ENCODE peak calls at places on chromosome 18, in ten cellular contexts. K, C, M, H, X, Q, U, E, A and P are unnamed samples.

GRCh38 chr18:77004555-77005380 is 127.8 kb downstream of the MBP start:
- DNase-seq in K (no peak), C (no peak), M (no peak), H (peak; percentile 88), X (no peak), Q (no peak), U (no peak), E (peak; percentile 80), A (no peak), P (no peak)

GRCh38 chr18:34990571-34990970 is 50.6 kb upstream of the MAPRE2 start:
- DNase-seq in K (no peak), C (no peak), M (no peak), H (no peak), X (no peak), Q (no peak), U (no peak), E (no peak), A (no peak), P (no peak)

GRCh38 chr18:74950479-74950878 is 258.5 kb downstream of the PTGR3 start:
- DNase-seq in K (no peak), C (peak; percentile 32), M (no peak), H (no peak), X (no peak), Q (no peak), U (no peak), E (no peak), A (no peak), P (no peak)

GRCh38 chr18:79949571-79950439 is 1.6 kb downstream of the SLC66A2 start:
- DNase-seq in K (no peak), C (no peak), M (peak; percentile 47), H (peak; percentile 89), X (peak; percentile 32), Q (peak; percentile 43), U (no peak), E (peak; percentile 87), A (no peak), P (no peak)

GRCh38 chr18:79926306-79926705 is 25.1 kb downstream of the SLC66A2 start:
- DNase-seq in K (no peak), C (no peak), M (peak; percentile 20), H (peak; percentile 53), X (peak; percentile 18), Q (no peak), U (no peak), E (no peak), A (no peak), P (no peak)

GRCh38 chr18:54217624-54218023 is 6.8 kb downstream of the MBD2 start:
- DNase-seq in K (no peak), C (no peak), M (no peak), H (no peak), X (no peak), Q (no peak), U (no peak), E (no peak), A (no peak), P (no peak)

GRCh38 chr18:2139676-2140075 is 431.6 kb downstream of the METTL4 start:
- DNase-seq in K (no peak), C (no peak), M (no peak), H (no peak), X (no peak), Q (no peak), U (no peak), E (no peak), A (no peak), P (no peak)

GRCh38 chr18:79572093-79572780 is 107.4 kb upstream of the CTDP1 start:
- DNase-seq in K (no peak), C (no peak), M (peak; percentile 15), H (peak; percentile 58), X (no peak), Q (no peak), U (no peak), E (no peak), A (no peak), P (no peak)

GRCh38 chr18:36325846-36326245 is 28.3 kb downstream of the FHOD3 start:
- DNase-seq in K (no peak), C (no peak), M (no peak), H (no peak), X (no peak), Q (no peak), U (no peak), E (no peak), A (no peak), P (no peak)

GRCh38 chr18:11857177-11857887 is 6.1 kb downstream of the CHMP1B start:
- DNase-seq in K (no peak), C (peak; percentile 78), M (no peak), H (peak; percentile 36), X (peak; percentile 56), Q (peak; percentile 83), U (no peak), E (peak; percentile 52), A (peak; percentile 95), P (no peak)

GRCh38 chr18:77103181-77103875 is 29.3 kb downstream of the MBP start:
- DNase-seq in K (no peak), C (no peak), M (no peak), H (no peak), X (no peak), Q (no peak), U (no peak), E (no peak), A (no peak), P (no peak)

GRCh38 chr18:36813111-36813752 is 15.6 kb downstream of the TPGS2 start:
- DNase-seq in K (no peak), C (no peak), M (no peak), H (no peak), X (no peak), Q (no peak), U (no peak), E (no peak), A (no peak), P (no peak)

GRCh38 chr18:24460388-24460787 is at the start of gene HRH4:
- DNase-seq in K (no peak), C (no peak), M (no peak), H (no peak), X (no peak), Q (no peak), U (no peak), E (no peak), A (no peak), P (no peak)

GRCh38 chr18:3463052-3463451 is 13.1 kb downstream of the TGIF1 start:
- DNase-seq in K (no peak), C (no peak), M (no peak), H (no peak), X (no peak), Q (no peak), U (no peak), E (no peak), A (no peak), P (no peak)
- TF ChIP-seq POLR2AphosphoS5 in K (no peak), C (peak; percentile 27), M (no peak), H (no peak), X (no peak), Q (no peak), U (no peak), E (no peak), A (no peak), P (no peak)

GRCh38 chr18:51520676-51521180 is 323.2 kb upstream of the MEX3C start:
- DNase-seq in K (no peak), C (no peak), M (no peak), H (no peak), X (no peak), Q (no peak), U (no peak), E (no peak), A (no peak), P (no peak)
- TF ChIP-seq POLR2AphosphoS5 in K (no peak), C (no peak), M (no peak), H (no peak), X (no peak), Q (no peak), U (no peak), E (no peak), A (no peak), P (no peak)

GRCh38 chr18:13239557-13239956 is 21.0 kb downstream of the LDLRAD4 start:
- DNase-seq in K (no peak), C (no peak), M (peak; percentile 33), H (peak; percentile 49), X (no peak), Q (no peak), U (no peak), E (no peak), A (no peak), P (no peak)

GRCh38 chr18:13237073-13237472 is 18.5 kb downstream of the LDLRAD4 start:
- DNase-seq in K (no peak), C (no peak), M (peak; percentile 36), H (no peak), X (no peak), Q (no peak), U (no peak), E (no peak), A (no peak), P (no peak)

GRCh38 chr18:13235981-13236380 is 17.4 kb downstream of the LDLRAD4 start:
- DNase-seq in K (no peak), C (no peak), M (no peak), H (no peak), X (no peak), Q (no peak), U (no peak), E (no peak), A (no peak), P (no peak)

GRCh38 chr18:13236411-13236810 is 17.9 kb downstream of the LDLRAD4 start:
- DNase-seq in K (no peak), C (no peak), M (peak; percentile 9), H (peak; percentile 42), X (no peak), Q (no peak), U (no peak), E (no peak), A (no peak), P (no peak)

GRCh38 chr18:13237641-13238040 is 19.1 kb downstream of the LDLRAD4 start:
- DNase-seq in K (no peak), C (no peak), M (peak; percentile 27), H (no peak), X (no peak), Q (no peak), U (no peak), E (no peak), A (no peak), P (no peak)
- TF ChIP-seq POLR2AphosphoS5 in K (no peak), C (no peak), M (no peak), H (no peak), X (no peak), Q (no peak), U (no peak), E (no peak), A (no peak), P (no peak)

GRCh38 chr18:49096021-49096420 is 145.3 kb upstream of the SMAD7 start:
- DNase-seq in K (no peak), C (no peak), M (no peak), H (no peak), X (no peak), Q (no peak), U (no peak), E (no peak), A (no peak), P (no peak)

GRCh38 chr18:49090901-49091300 is 140.1 kb upstream of the SMAD7 start:
- DNase-seq in K (no peak), C (no peak), M (no peak), H (no peak), X (no peak), Q (no peak), U (no peak), E (no peak), A (no peak), P (no peak)

GRCh38 chr18:49098386-49098785 is 147.6 kb upstream of the SMAD7 start:
- DNase-seq in K (no peak), C (no peak), M (no peak), H (no peak), X (no peak), Q (no peak), U (no peak), E (no peak), A (no peak), P (no peak)

GRCh38 chr18:49094136-49094535 is 143.4 kb upstream of the SMAD7 start:
- DNase-seq in K (no peak), C (no peak), M (no peak), H (no peak), X (no peak), Q (no peak), U (no peak), E (no peak), A (no peak), P (no peak)

GRCh38 chr18:49094979-49095632 is 144.3 kb upstream of the SMAD7 start:
- DNase-seq in K (no peak), C (no peak), M (no peak), H (no peak), X (no peak), Q (no peak), U (no peak), E (peak; percentile 30), A (no peak), P (no peak)
- TF ChIP-seq POLR2AphosphoS5 in K (no peak), C (no peak), M (no peak), H (no peak), X (no peak), Q (no peak), U (no peak), E (no peak), A (no peak), P (no peak)